ENCODE peak calls at places on chromosomes 4 and X, in four cellular contexts. E is IMR-90, B is H1, R is GM12878. T is an unnamed sample.

GRCh38 chrX:41695464-41695863 is 6.7 kb downstream of the GPR34 start:
- DNase-seq in E (peak; percentile 74), R (no peak), B (no peak), T (no peak)

GRCh38 chr4:61202638-61203495 is 2.7 kb downstream of the ADGRL3 start:
- DNase-seq in R (no peak), B (no peak), E (no peak), T (no peak)

GRCh38 chr4:48044298-48044697 is 27.7 kb downstream of the NIPAL1 start:
- DNase-seq in B (no peak), E (no peak), R (no peak), T (no peak)

GRCh38 chrX:150162141-150162540 is 201.0 kb upstream of the MAMLD1 start:
- DNase-seq in E (no peak), R (no peak), B (no peak), T (no peak)

GRCh38 chr4:127162741-127163140 is 470.0 kb upstream of the INTU start:
- DNase-seq in R (no peak), B (no peak), E (peak; percentile 86), T (no peak)

GRCh38 chr4:55008166-55009056 is 117.0 kb downstream of the KDR start:
- DNase-seq in E (no peak), B (no peak), R (no peak), T (peak; percentile 66)

GRCh38 chrX:14356401-14356800 is 172.9 kb upstream of the GLRA2 start:
- DNase-seq in B (no peak), R (no peak), E (no peak), T (no peak)

GRCh38 chrX:133335027-133335426 is 80.3 kb downstream of the GPC4 start:
- DNase-seq in R (no peak), E (peak; percentile 26), B (no peak), T (peak; percentile 23)

GRCh38 chrX:76148753-76149152 is 24.1 kb upstream of the PBDC1 start:
- DNase-seq in R (peak; percentile 45), B (no peak), E (peak; percentile 33), T (peak; percentile 25)

GRCh38 chr4:119656342-119656741 is 27.7 kb upstream of the PDE5A start:
- DNase-seq in E (no peak), R (no peak), B (no peak), T (no peak)

GRCh38 chrX:129065895-129066294 is 457.4 kb downstream of the SMARCA1 start:
- DNase-seq in B (no peak), E (no peak), R (no peak), T (no peak)

GRCh38 chr4:185504098-185505047 is 30.9 kb downstream of the PDLIM3 start:
- DNase-seq in B (no peak), R (no peak), E (peak; percentile 75), T (peak; percentile 64)

GRCh38 chr4:123649248-123649643 is 252.7 kb downstream of the SPRY1 start:
- DNase-seq in E (no peak), R (peak; percentile 81), B (no peak), T (no peak)

GRCh38 chr4:106587558-106587957 is 219.0 kb upstream of the GIMD1 start:
- DNase-seq in E (peak; percentile 67), B (no peak), R (no peak), T (no peak)

GRCh38 chr4:185109736-185110135 is 33.3 kb upstream of the SLC25A4 start:
- DNase-seq in E (no peak), R (no peak), B (no peak), T (no peak)

GRCh38 chrX:17024896-17025295 is 78.4 kb downstream of the REPS2 start:
- DNase-seq in E (no peak), R (no peak), B (no peak), T (no peak)

GRCh38 chr4:15233626-15234025 is 194.2 kb upstream of the C1QTNF7 start:
- DNase-seq in E (no peak), B (no peak), R (no peak), T (no peak)

GRCh38 chrX:7088968-7089615 is 58.4 kb upstream of the STS start:
- DNase-seq in E (no peak), R (no peak), B (no peak), T (peak; percentile 7)

GRCh38 chrX:109928596-109929335 is 74.1 kb upstream of the TMEM164 start:
- DNase-seq in E (no peak), R (no peak), B (no peak), T (no peak)

GRCh38 chrX:50000937-50001542 is 78.6 kb downstream of the CLCN5 start:
- DNase-seq in B (no peak), R (no peak), E (no peak), T (no peak)

GRCh38 chr4:80226091-80226490 is 28.8 kb downstream of the PRDM8 start:
- DNase-seq in B (no peak), R (no peak), E (no peak), T (no peak)

GRCh38 chrX:55007633-55008032 is 7.5 kb downstream of the APEX2 start:
- DNase-seq in R (no peak), E (peak; percentile 63), B (no peak), T (no peak)

GRCh38 chr4:21775703-21776102 is 172.9 kb downstream of the KCNIP4 start:
- DNase-seq in R (no peak), E (no peak), B (no peak), T (no peak)

GRCh38 chrX:12805333-12805732 is 14.1 kb downstream of the PRPS2 start:
- DNase-seq in R (no peak), B (no peak), E (no peak), T (no peak)

GRCh38 chr4:128782076-128782715 is 27.3 kb upstream of the JADE1 start:
- DNase-seq in E (peak; percentile 37), R (no peak), B (no peak), T (peak; percentile 50)

GRCh38 chr4:54227261-54228063 is 1.6 kb upstream of the PDGFRA start:
- DNase-seq in E (peak; percentile 80), B (no peak), R (no peak), T (no peak)

DNA sequence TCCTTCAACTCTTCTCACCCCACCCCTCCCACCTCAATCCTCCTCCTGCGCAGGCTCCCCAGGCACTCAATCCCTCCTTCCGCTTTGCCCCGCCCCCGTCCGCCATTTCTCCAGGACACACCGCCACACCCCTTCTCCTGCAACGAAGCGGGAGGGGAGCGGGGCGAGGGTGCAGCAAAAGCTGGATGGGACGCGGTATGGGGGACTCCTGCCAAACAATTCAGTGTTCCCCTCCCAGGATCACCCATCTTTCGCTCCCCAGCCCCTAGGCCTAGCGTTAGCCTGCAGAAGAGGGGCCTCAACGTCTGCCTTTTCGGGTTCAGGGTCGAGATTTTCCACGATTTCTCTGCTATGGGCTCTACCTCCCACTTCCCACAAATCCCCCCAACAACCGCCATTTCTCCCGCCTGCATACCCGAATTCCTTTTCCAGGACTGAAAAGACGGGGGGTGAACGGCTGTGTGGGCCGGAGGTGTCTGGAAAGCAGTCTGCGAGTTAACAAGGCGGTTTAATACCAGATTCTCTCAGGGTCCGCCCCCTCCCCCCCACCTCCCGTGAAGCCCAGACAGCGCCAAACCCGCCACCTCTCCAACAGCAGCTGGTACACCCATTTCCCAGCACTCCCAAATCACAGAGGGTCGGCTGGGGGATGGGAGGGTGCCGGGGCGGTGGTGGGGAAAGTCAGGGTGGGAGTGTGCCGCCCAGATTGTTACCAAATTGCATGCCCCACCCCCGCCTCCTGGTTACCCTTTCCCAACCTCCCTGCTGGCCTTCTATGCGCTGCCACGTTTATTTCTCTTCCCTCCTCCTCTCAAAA is 781 bp downstream of the ARMCX2 start:
- DNase-seq in R (no peak), B (no peak), E (peak; percentile 40), T (peak; percentile 72)
- TF ChIP-seq CHD1 in R (no peak), B (no peak), E (no peak), T (no peak)

GRCh38 chr4:113783289-113783688 is 21.8 kb upstream of the CAMK2D start:
- DNase-seq in B (no peak), R (no peak), E (no peak), T (no peak)

GRCh38 chr4:113788888-113789287 is 27.4 kb upstream of the CAMK2D start:
- DNase-seq in E (no peak), R (peak; percentile 38), B (no peak), T (no peak)

GRCh38 chr4:113781439-113782040 is 20.0 kb upstream of the CAMK2D start:
- DNase-seq in R (no peak), B (no peak), E (peak; percentile 55), T (peak; percentile 7)

GRCh38 chr4:113790478-113790877 is 28.9 kb upstream of the CAMK2D start:
- DNase-seq in E (no peak), R (no peak), B (no peak), T (no peak)

DNA sequence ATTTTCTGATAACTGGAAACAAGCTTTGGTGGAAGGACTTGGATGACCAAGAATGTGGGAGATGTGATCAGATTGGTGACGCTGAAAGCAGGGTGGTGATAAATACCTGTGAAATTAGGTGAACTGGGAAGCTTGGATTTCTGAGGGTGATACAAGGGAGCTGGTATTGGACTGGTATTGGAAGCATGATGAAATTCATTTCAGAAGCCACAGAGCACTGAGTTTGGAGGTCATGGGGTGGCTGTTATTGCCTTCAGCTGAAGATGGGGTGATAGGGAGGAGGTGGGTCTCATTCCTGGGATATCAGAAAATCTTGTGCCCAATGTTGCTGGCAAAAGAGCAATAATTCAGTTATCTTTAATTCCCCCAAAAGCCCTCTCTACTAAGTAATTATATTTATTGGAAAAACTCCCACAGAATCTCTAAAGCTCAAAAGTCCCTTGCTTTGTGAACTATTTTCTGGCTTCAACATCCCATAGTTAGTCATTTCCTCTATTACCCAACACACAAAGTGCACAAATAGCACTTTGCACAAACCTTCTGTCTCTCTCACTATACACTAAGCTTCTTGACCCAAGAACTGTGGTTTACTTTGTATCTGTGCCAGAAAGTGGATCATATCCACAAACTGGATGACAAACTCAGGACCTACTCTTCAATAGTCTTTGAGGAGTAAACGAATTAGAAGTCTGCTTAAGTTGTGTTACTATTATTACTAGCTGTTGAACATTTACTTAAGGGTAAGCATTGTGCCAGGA is 23.1 kb upstream of the CAMK2D start:
- DNase-seq in B (no peak), R (no peak), E (peak; percentile 99), T (no peak)
- TF ChIP-seq CHD1 in B (no peak), R (no peak), E (no peak), T (no peak)

DNA sequence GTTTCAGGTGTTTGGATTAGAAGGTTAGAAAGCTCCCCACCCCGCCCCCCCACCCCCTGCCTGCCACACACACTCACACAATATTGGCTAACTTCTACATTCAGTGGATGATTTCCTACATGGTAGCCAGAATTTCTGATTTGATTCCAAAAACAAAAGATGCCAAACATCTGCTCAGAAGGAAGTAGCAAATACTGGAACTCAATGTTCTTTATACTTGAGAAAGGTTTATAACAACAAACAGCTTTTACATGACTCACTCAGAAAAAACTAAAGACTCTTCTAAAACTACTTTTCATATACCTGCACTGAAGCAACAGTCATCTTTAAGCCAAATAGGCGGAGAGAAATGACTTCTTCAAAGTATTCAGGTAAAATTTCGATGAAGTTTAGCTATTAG is 750.5 kb upstream of the POU3F4 start:
- DNase-seq in B (no peak), E (no peak), R (no peak), T (no peak)
- TF ChIP-seq CHD1 in B (no peak), E (no peak), R (no peak), T (no peak)

GRCh38 chrX:53356186-53356585 is 66.3 kb downstream of the SMC1A start:
- DNase-seq in B (no peak), R (no peak), E (no peak), T (peak; percentile 73)
- TF ChIP-seq CHD1 in B (no peak), R (no peak), E (no peak), T (no peak)